ENCODE peak calls at places on chromosome X, in four cellular contexts. X, U, M and B are unnamed samples. For H3K9me2, the result is how much of the 10 kb centered on the place peaks cover.

GRCh38 chrX:13687203-13687602 is 1.7 kb upstream of the RAB9A start:
- DNase-seq in X (no peak), U (no peak), M (no peak), B (no peak)

GRCh38 chrX:7462110-7462509 is 314.2 kb upstream of the PUDP start:
- DNase-seq in X (no peak), U (no peak), M (no peak), B (no peak)

GRCh38 chrX:1500701-1501624 is 36.0 kb downstream of the P2RY8 start:
- DNase-seq in X (no peak), U (no peak), M (no peak), B (peak)

GRCh38 chrX:151738751-151739150 is 4.2 kb downstream of the CNGA2 start:
- DNase-seq in X (no peak), U (no peak), M (no peak), B (no peak)

GRCh38 chrX:97605271-97605670 is 721.6 kb downstream of the RPA4 start:
- DNase-seq in X (no peak), U (no peak), M (no peak), B (no peak)

GRCh38 chrX:9528498-9528897 is 63.6 kb downstream of the TBL1X start:
- DNase-seq in X (no peak), U (no peak), M (no peak), B (no peak)

GRCh38 chrX:153767674-153768055 is 3.6 kb downstream of the PLXNB3 start:
- DNase-seq in X (no peak), U (no peak), M (no peak), B (no peak)

GRCh38 chrX:150036181-150036580 is 97.9 kb upstream of the EOLA2 start:
- DNase-seq in X (no peak), U (peak), M (peak), B (no peak)

GRCh38 chrX:115017455-115017854 is at the start of gene IL13RA2:
- DNase-seq in X (no peak), U (no peak), M (no peak), B (no peak)

GRCh38 chrX:53190363-53190960 is 34.5 kb downstream of the KDM5C start:
- DNase-seq in X (no peak), U (no peak), M (no peak), B (peak)

GRCh38 chrX:153624196-153625091 is 22.6 kb upstream of the DUSP9 start:
- DNase-seq in X (no peak), U (no peak), M (no peak), B (no peak)

GRCh38 chrX:17373337-17373736 is 1.7 kb upstream of the NHS start:
- DNase-seq in X (no peak), U (no peak), M (no peak), B (no peak)

GRCh38 chrX:1215123-1215823 is 2.8 kb upstream of the CRLF2 start:
- DNase-seq in X (no peak), U (no peak), M (no peak), B (peak)

GRCh38 chrX:64758047-64758446 is 218.2 kb downstream of the ZC4H2 start:
- DNase-seq in X (no peak), U (no peak), M (no peak), B (no peak)

GRCh38 chrX:9794495-9794894 is 8.3 kb downstream of the SHROOM2 start:
- DNase-seq in X (no peak), U (no peak), M (no peak), B (no peak)

GRCh38 chrX:65582450-65583082 is 48.0 kb upstream of the LAS1L start:
- DNase-seq in X (no peak), U (no peak), M (no peak), B (no peak)

GRCh38 chrX:56564182-56564885 is 907 bp downstream of the UBQLN2 start:
- DNase-seq in X (no peak), U (peak), M (peak), B (peak)

GRCh38 chrX:118727686-118728339 is 407 bp downstream of the IL13RA1 start:
- DNase-seq in X (no peak), U (peak), M (peak), B (no peak)

GRCh38 chrX:40147399-40148188 is 49.8 kb upstream of the BCOR start:
- DNase-seq in X (no peak), U (no peak), M (no peak), B (no peak)

GRCh38 chrX:110384490-110384889 is 25.8 kb downstream of the RTL9 start:
- DNase-seq in X (peak), U (no peak), M (peak), B (no peak)

GRCh38 chrX:40496728-40497127 is 84.0 kb upstream of the ATP6AP2 start:
- DNase-seq in X (no peak), U (no peak), M (no peak), B (no peak)

GRCh38 chrX:102154900-102155805 is 624 bp downstream of the BEX5 start:
- DNase-seq in X (no peak), U (no peak), M (no peak), B (no peak)

GRCh38 chrX:119273807-119274192 is 37.7 kb downstream of the PGRMC1 start:
- DNase-seq in X (no peak), U (no peak), M (no peak), B (no peak)

GRCh38 chrX:25968920-25969319 is 169.2 kb upstream of the MAGEB18 start:
- DNase-seq in X (no peak), U (peak), M (peak), B (no peak)

GRCh38 chrX:138034136-138034535 is 468.2 kb downstream of the ZIC3 start:
- DNase-seq in X (no peak), U (no peak), M (peak), B (no peak)

GRCh38 chrX:86149089-86149488 is 838 bp downstream of the DACH2 start:
- DNase-seq in X (no peak), U (no peak), M (no peak), B (no peak)
- H3K4me3 ChIP-seq in X (no peak), U (no peak), M (no peak), B (no peak)

GRCh38 chrX:99301990-99302389 is 1108.1 kb downstream of the PCDH19 start:
- DNase-seq in X (no peak), U (no peak), M (peak), B (peak)
- TF ChIP-seq CTCF in X (no peak), U (peak), M (peak), B (peak)

DNA sequence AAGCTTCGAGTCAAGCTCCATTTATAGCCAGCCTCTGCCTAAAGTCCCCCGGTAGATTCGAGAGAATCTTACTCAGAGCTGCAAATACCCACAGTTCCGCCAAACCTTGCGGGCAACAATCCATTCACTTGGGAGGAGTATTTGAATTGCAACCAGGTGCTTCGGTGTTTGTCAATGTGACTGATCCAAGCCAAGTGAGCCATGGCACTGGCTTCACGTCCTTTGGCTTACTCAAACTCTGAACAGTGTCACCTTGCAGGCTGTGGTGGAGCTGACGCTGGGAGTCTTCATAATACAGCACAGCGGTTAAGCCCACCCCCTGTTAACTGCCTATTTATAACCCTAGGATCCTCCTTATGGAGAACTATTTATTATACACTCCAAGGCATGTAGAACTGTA is 11.2 kb downstream of the CD40LG start:
- DNase-seq in X (no peak), U (no peak), M (no peak), B (no peak)
- H3K9me2 ChIP-seq in X (under half), U (under half), M (under half), B (under half)

DNA sequence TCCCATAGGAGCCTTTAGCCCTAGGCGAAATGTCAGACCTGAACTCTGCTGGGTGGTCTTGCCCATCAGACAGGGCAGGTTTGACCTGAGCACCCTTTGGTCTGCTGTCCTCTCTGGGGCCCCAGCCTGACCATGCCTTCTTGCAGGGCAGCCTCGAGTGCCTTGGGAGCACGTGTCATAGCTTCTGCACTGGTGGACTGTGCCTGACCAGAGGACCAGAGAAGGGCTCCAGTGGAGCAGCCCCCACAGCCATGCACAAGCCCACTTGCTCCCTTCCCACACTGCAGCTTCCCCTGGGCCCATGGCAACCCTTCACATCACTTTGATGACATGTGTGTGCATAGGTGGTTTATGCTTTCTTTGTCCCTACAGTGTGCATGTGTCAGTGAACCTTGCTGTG is 394.0 kb downstream of the TEX13C start:
- DNase-seq in X (no peak), U (no peak), M (no peak), B (no peak)
- H3K4me3 ChIP-seq in X (no peak), U (no peak), M (no peak), B (no peak)

GRCh38 chrX:37302569-37302968 is 46.6 kb upstream of the PRRG1 start:
- DNase-seq in X (peak), U (peak), M (peak), B (no peak)
- TF ChIP-seq CTCF in X (peak), U (peak), M (peak), B (no peak)

GRCh38 chrX:145394344-145394743 is 147.0 kb downstream of the SPANXN1 start:
- DNase-seq in X (no peak), U (no peak), M (no peak), B (no peak)
- H3K9me2 ChIP-seq in X (under half), U (under half), M (under half), B (under half)